ENCODE peak calls at places on chromosome 3, in eight cellular contexts. One of them, this sample, is unnamed.

GRCh38 chr3:30282052-30282708 is 324.2 kb upstream of the TGFBR2 start:
- DNase-seq in astrocyte of the cerebellum: peak
- DNase-seq in GM03348: peak
- DNase-seq in sciatic nerve: no peak
- DNase-seq in neuronal stem cell: peak
- DNase-seq in foreskin melanocyte: peak
- DNase-seq in dorsolateral prefrontal cortex: no peak
- DNase-seq in retina: peak
- DNase-seq in this sample: no peak

GRCh38 chr3:159170436-159171003 is 368.7 kb downstream of the MFSD1 start:
- DNase-seq in astrocyte of the cerebellum: peak
- DNase-seq in GM03348: peak
- DNase-seq in sciatic nerve: no peak
- DNase-seq in neuronal stem cell: no peak
- DNase-seq in foreskin melanocyte: no peak
- DNase-seq in dorsolateral prefrontal cortex: no peak
- DNase-seq in retina: no peak
- DNase-seq in this sample: peak

GRCh38 chr3:143480306-143480852 is 360.8 kb downstream of the CHST2 start:
- DNase-seq in astrocyte of the cerebellum: peak
- DNase-seq in GM03348: no peak
- DNase-seq in sciatic nerve: no peak
- DNase-seq in neuronal stem cell: no peak
- DNase-seq in foreskin melanocyte: no peak
- DNase-seq in dorsolateral prefrontal cortex: no peak
- DNase-seq in retina: no peak
- DNase-seq in this sample: no peak

GRCh38 chr3:126287171-126287535 is 70.1 kb downstream of the KLF15 start:
- DNase-seq in astrocyte of the cerebellum: no peak
- DNase-seq in GM03348: no peak
- DNase-seq in sciatic nerve: no peak
- DNase-seq in neuronal stem cell: no peak
- DNase-seq in foreskin melanocyte: no peak
- DNase-seq in dorsolateral prefrontal cortex: no peak
- DNase-seq in retina: no peak
- DNase-seq in this sample: no peak

GRCh38 chr3:62873672-62874397 is 1.4 kb downstream of the CADPS start:
- DNase-seq in astrocyte of the cerebellum: no peak
- DNase-seq in GM03348: peak
- DNase-seq in sciatic nerve: no peak
- DNase-seq in neuronal stem cell: peak
- DNase-seq in foreskin melanocyte: no peak
- DNase-seq in dorsolateral prefrontal cortex: peak
- DNase-seq in retina: peak
- DNase-seq in this sample: no peak

GRCh38 chr3:100023595-100023994 is 90.7 kb downstream of the FILIP1L start:
- DNase-seq in astrocyte of the cerebellum: no peak
- DNase-seq in GM03348: no peak
- DNase-seq in sciatic nerve: no peak
- DNase-seq in neuronal stem cell: no peak
- DNase-seq in foreskin melanocyte: no peak
- DNase-seq in dorsolateral prefrontal cortex: no peak
- DNase-seq in retina: no peak
- DNase-seq in this sample: no peak

GRCh38 chr3:178203152-178203551 is 333.1 kb upstream of the KCNMB2 start:
- DNase-seq in astrocyte of the cerebellum: no peak
- DNase-seq in GM03348: peak
- DNase-seq in sciatic nerve: no peak
- DNase-seq in neuronal stem cell: no peak
- DNase-seq in foreskin melanocyte: no peak
- DNase-seq in dorsolateral prefrontal cortex: no peak
- DNase-seq in retina: no peak
- DNase-seq in this sample: no peak

GRCh38 chr3:35829499-35829898 is 190.2 kb downstream of the ARPP21 start:
- DNase-seq in astrocyte of the cerebellum: no peak
- DNase-seq in GM03348: no peak
- DNase-seq in sciatic nerve: no peak
- DNase-seq in neuronal stem cell: no peak
- DNase-seq in foreskin melanocyte: no peak
- DNase-seq in dorsolateral prefrontal cortex: no peak
- DNase-seq in retina: no peak
- DNase-seq in this sample: no peak

GRCh38 chr3:14210843-14211594 is 32.4 kb downstream of the LSM3 start:
- DNase-seq in astrocyte of the cerebellum: peak
- DNase-seq in GM03348: peak
- DNase-seq in sciatic nerve: no peak
- DNase-seq in neuronal stem cell: no peak
- DNase-seq in foreskin melanocyte: peak
- DNase-seq in dorsolateral prefrontal cortex: no peak
- DNase-seq in retina: no peak
- DNase-seq in this sample: no peak

GRCh38 chr3:17730318-17730967 is 12.0 kb downstream of the TBC1D5 start:
- DNase-seq in astrocyte of the cerebellum: peak
- DNase-seq in GM03348: no peak
- DNase-seq in sciatic nerve: no peak
- DNase-seq in neuronal stem cell: no peak
- DNase-seq in foreskin melanocyte: no peak
- DNase-seq in dorsolateral prefrontal cortex: no peak
- DNase-seq in retina: no peak
- DNase-seq in this sample: peak

GRCh38 chr3:30554317-30554690 is 52.1 kb upstream of the TGFBR2 start:
- DNase-seq in astrocyte of the cerebellum: no peak
- DNase-seq in GM03348: no peak
- DNase-seq in sciatic nerve: no peak
- DNase-seq in neuronal stem cell: no peak
- DNase-seq in foreskin melanocyte: no peak
- DNase-seq in dorsolateral prefrontal cortex: no peak
- DNase-seq in retina: no peak
- DNase-seq in this sample: no peak

GRCh38 chr3:87329065-87329464 is 52.7 kb upstream of the POU1F1 start:
- DNase-seq in astrocyte of the cerebellum: no peak
- DNase-seq in GM03348: no peak
- DNase-seq in sciatic nerve: no peak
- DNase-seq in neuronal stem cell: no peak
- DNase-seq in foreskin melanocyte: no peak
- DNase-seq in dorsolateral prefrontal cortex: no peak
- DNase-seq in retina: no peak
- DNase-seq in this sample: no peak

GRCh38 chr3:143895805-143896204 is 47.5 kb upstream of the SLC9A9 start:
- DNase-seq in astrocyte of the cerebellum: no peak
- DNase-seq in GM03348: peak
- DNase-seq in sciatic nerve: no peak
- DNase-seq in neuronal stem cell: no peak
- DNase-seq in foreskin melanocyte: no peak
- DNase-seq in dorsolateral prefrontal cortex: no peak
- DNase-seq in retina: peak
- DNase-seq in this sample: peak

GRCh38 chr3:62255758-62256157 is 117.6 kb downstream of the FEZF2 start:
- DNase-seq in astrocyte of the cerebellum: no peak
- DNase-seq in GM03348: no peak
- DNase-seq in sciatic nerve: no peak
- DNase-seq in neuronal stem cell: no peak
- DNase-seq in foreskin melanocyte: no peak
- DNase-seq in dorsolateral prefrontal cortex: no peak
- DNase-seq in retina: no peak
- DNase-seq in this sample: no peak

GRCh38 chr3:142035308-142035922 is 113.9 kb downstream of the TFDP2 start:
- DNase-seq in astrocyte of the cerebellum: no peak
- DNase-seq in GM03348: no peak
- DNase-seq in sciatic nerve: no peak
- DNase-seq in neuronal stem cell: no peak
- DNase-seq in foreskin melanocyte: no peak
- DNase-seq in dorsolateral prefrontal cortex: no peak
- DNase-seq in retina: no peak
- DNase-seq in this sample: no peak

This sample was measured in lung microvascular endothelial cell.